ENCODE peak calls at places on chromosomes 7 and 10, in four cellular contexts. K is prostate gland, P is RWPE1, Z is uterus. V is an unnamed sample.

GRCh38 chr7:123433665-123434064 is 100.7 kb downstream of the IQUB start:
- DNase-seq in K (no peak), P (no peak), Z (no peak), V (no peak)

GRCh38 chr10:96641396-96641795 is 54.6 kb upstream of the TM9SF3 start:
- DNase-seq in K (no peak), P (no peak), Z (no peak), V (no peak)

GRCh38 chr10:110789604-110790428 is 81.9 kb upstream of the PDCD4 start:
- DNase-seq in K (no peak), P (no peak), Z (no peak), V (no peak)

GRCh38 chr10:76089626-76090185 is 658.3 kb downstream of the LRMDA start:
- DNase-seq in K (no peak), P (no peak), Z (no peak), V (no peak)

GRCh38 chr7:93442478-93443224 is 131.9 kb downstream of the CALCR start:
- DNase-seq in K (no peak), P (peak; percentile 41), Z (no peak), V (peak; percentile 35)

GRCh38 chr7:47332213-47332612 is 249.7 kb downstream of the TNS3 start:
- DNase-seq in K (no peak), P (no peak), Z (no peak), V (no peak)

GRCh38 chr10:84118395-84119006 is 20.8 kb upstream of the GHITM start:
- DNase-seq in K (no peak), P (peak; percentile 24), Z (no peak), V (no peak)

GRCh38 chr7:138889566-138889965 is 91.6 kb upstream of the ATP6V0A4 start:
- DNase-seq in K (no peak), P (no peak), Z (no peak), V (no peak)

GRCh38 chr7:39130304-39130703 is 152.6 kb downstream of the POU6F2 start:
- DNase-seq in K (no peak), P (no peak), Z (no peak), V (no peak)

GRCh38 chr7:80916770-80917681 is 1.8 kb downstream of the SEMA3C start:
- DNase-seq in K (no peak), P (peak; percentile 70), Z (no peak), V (no peak)

GRCh38 chr7:136870799-136871487 is 2.5 kb downstream of the CHRM2 start:
- DNase-seq in K (no peak), P (no peak), Z (no peak), V (no peak)

GRCh38 chr10:92572362-92573090 is 1.4 kb downstream of the IDE start:
- DNase-seq in K (no peak), P (no peak), Z (no peak), V (no peak)

GRCh38 chr10:4127518-4128315 is 342.7 kb upstream of the KLF6 start:
- DNase-seq in K (no peak), P (no peak), Z (no peak), V (peak; percentile 47)

GRCh38 chr7:141654551-141654950 is 47.4 kb downstream of the DENND11 start:
- DNase-seq in K (peak; percentile 41), P (peak; percentile 55), Z (no peak), V (no peak)

GRCh38 chr7:70674268-70675025 is 457.5 kb upstream of the GALNT17 start:
- DNase-seq in K (no peak), P (no peak), Z (no peak), V (no peak)

GRCh38 chr10:104391150-104391968 is 37.7 kb downstream of the CFAP58 start:
- DNase-seq in K (no peak), P (peak; percentile 79), Z (no peak), V (peak; percentile 50)

GRCh38 chr10:1939016-1939415 is 201.7 kb upstream of the ADARB2 start:
- DNase-seq in K (no peak), P (no peak), Z (no peak), V (no peak)

GRCh38 chr10:73970845-73971244 is 27.1 kb upstream of the VCL start:
- DNase-seq in K (no peak), P (no peak), Z (no peak), V (no peak)

GRCh38 chr10:76428541-76429330 is 997.3 kb downstream of the LRMDA start:
- DNase-seq in K (no peak), P (peak; percentile 63), Z (no peak), V (no peak)

GRCh38 chr7:32477649-32477980 is 12.6 kb downstream of the LSM5 start:
- DNase-seq in K (no peak), P (no peak), Z (no peak), V (no peak)

GRCh38 chr7:2212906-2213305 is 19.8 kb downstream of the MAD1L1 start:
- DNase-seq in K (no peak), P (no peak), Z (no peak), V (no peak)

GRCh38 chr10:122391875-122392274 is 17.4 kb downstream of the PLEKHA1 start:
- DNase-seq in K (no peak), P (no peak), Z (no peak), V (no peak)

GRCh38 chr10:122393288-122393687 is 18.8 kb downstream of the PLEKHA1 start:
- DNase-seq in K (no peak), P (no peak), Z (no peak), V (no peak)

GRCh38 chr10:122390679-122391078 is 16.2 kb downstream of the PLEKHA1 start:
- DNase-seq in K (no peak), P (no peak), Z (no peak), V (no peak)

GRCh38 chr10:122390271-122390670 is 15.8 kb downstream of the PLEKHA1 start:
- DNase-seq in K (no peak), P (no peak), Z (no peak), V (no peak)

DNA sequence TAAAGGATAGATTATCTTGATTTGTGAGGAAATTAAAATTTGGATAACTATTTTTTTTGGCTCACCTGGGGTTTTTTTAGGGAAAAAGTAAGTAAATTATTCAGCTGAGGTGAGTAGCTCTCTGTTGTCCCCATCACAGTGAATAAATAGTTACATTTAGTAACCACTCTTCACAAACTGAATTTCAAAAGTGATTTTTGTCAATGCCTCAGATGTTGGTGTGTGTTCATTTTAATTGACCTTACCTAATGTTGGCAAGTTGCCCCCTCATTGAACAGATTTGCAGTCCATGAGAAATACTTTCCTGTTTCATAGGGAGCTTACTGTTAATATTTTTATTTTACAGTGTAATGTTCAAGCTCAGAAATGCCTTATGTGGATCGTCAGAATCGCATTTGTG is 18.3 kb downstream of the PLEKHA1 start:
- DNase-seq in K (no peak), P (no peak), Z (no peak), V (no peak)
- H3K27ac ChIP-seq in K (no peak overlapping the region), P (no peak overlapping the region), Z (no peak overlapping the region), V (no peak overlapping the region)

GRCh38 chr7:151046603-151047573 is 1.4 kb upstream of the ASIC3 start:
- DNase-seq in K (no peak), P (peak; percentile 20), Z (peak; percentile 63), V (peak; percentile 35)
- H3K27ac ChIP-seq in K (no peak overlapping the region), P (peak overlapping the region; percentile 54), Z (no peak overlapping the region), V (no peak overlapping the region)

GRCh38 chr7:121328508-121329459 is at the start of gene WNT16:
- DNase-seq in K (no peak), P (no peak), Z (no peak), V (no peak)
- H3K27ac ChIP-seq in K (no peak within 1 kb of the TSS), P (no peak within 1 kb of the TSS), Z (no peak within 1 kb of the TSS), V (no peak within 1 kb of the TSS)

GRCh38 chr10:112732277-112732891 is 217.7 kb upstream of the TCF7L2 start:
- DNase-seq in K (no peak), P (no peak), Z (no peak), V (no peak)
- H3K27ac ChIP-seq in K (no peak overlapping the region), P (no peak overlapping the region), Z (no peak overlapping the region), V (no peak overlapping the region)

GRCh38 chr10:95537543-95537930 is 23.6 kb downstream of the SORBS1 start:
- DNase-seq in K (no peak), P (peak; percentile 30), Z (no peak), V (peak; percentile 39)

GRCh38 chr10:95536894-95537542 is 24.2 kb downstream of the SORBS1 start:
- DNase-seq in K (no peak), P (no peak), Z (no peak), V (no peak)

GRCh38 chr10:95532536-95532935 is 28.6 kb downstream of the SORBS1 start:
- DNase-seq in K (no peak), P (no peak), Z (no peak), V (no peak)

GRCh38 chr10:95533590-95533989 is 27.6 kb downstream of the SORBS1 start:
- DNase-seq in K (no peak), P (no peak), Z (no peak), V (no peak)

DNA sequence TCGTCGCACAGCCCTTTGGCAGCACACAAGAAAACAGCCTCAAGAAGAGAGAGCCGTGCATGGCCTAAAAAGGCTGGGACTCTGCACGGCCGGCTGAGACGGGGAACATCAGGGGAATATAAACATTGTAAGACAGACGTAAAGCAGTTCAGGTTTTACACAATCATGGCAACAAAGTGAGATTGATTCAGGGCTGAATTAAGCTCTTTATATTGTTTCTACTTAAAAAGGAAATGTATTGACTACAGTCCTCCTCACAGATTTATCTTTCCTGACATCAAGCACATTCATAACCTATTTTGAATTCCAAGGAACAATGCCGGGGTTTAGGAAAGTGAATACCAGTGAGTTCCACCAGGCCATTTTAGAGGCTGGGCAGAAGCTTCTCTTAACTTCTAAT is 25.2 kb downstream of the SORBS1 start:
- DNase-seq in K (peak; percentile 24), P (no peak), Z (no peak), V (no peak)
- H3K27ac ChIP-seq in K (peak overlapping the region; percentile 69), P (no peak overlapping the region), Z (peak overlapping the region; percentile 94), V (no peak overlapping the region)

V was measured in lung.